ENCODE peak calls at places on chromosomes 13 and 19, in seven cellular contexts. Z is fibroblast of lung; O is pancreas; A is uterus; M is CD8-positive, alpha-beta T cell; X is body of pancreas; N is heart right ventricle. P is an unnamed sample. For H3K36me3, the result is how much of the 10 kb centered on the place peaks cover.

GRCh38 chr13:96766311-96766710 is 228.0 kb downstream of the OXGR1 start:
- DNase-seq in N (no peak), O (no peak), X (no peak), Z (no peak), M (no peak), A (no peak), P (no peak)

GRCh38 chr19:16330811-16331690 is 6.4 kb downstream of the KLF2 start:
- DNase-seq in Z (no peak), X (no peak), A (no peak), O (no peak), M (no peak), N (no peak), P (no peak)

GRCh38 chr19:16397791-16398529 is 73.3 kb downstream of the KLF2 start:
- DNase-seq in N (no peak), O (no peak), A (no peak), Z (no peak), X (peak), M (no peak), P (no peak)

GRCh38 chr13:113448885-113449692 is 4.2 kb downstream of the ADPRHL1 start:
- DNase-seq in A (peak), Z (no peak), X (peak), O (peak), M (peak), N (no peak), P (peak)

GRCh38 chr19:53991224-53992113 is at the start of gene CACNG6:
- DNase-seq in M (no peak), A (no peak), N (no peak), X (no peak), Z (no peak), O (no peak), P (no peak)

GRCh38 chr13:43441464-43441863 is 345.3 kb downstream of the ENOX1 start:
- DNase-seq in M (no peak), O (no peak), Z (no peak), N (no peak), A (no peak), X (no peak), P (no peak)

GRCh38 chr19:50957587-50957986 is 4.7 kb upstream of the KLK5 start:
- DNase-seq in Z (no peak), M (no peak), A (no peak), O (no peak), X (no peak), N (no peak), P (no peak)

GRCh38 chr13:74452881-74453280 is 318.7 kb upstream of the KLF12 start:
- DNase-seq in N (no peak), O (no peak), Z (no peak), A (no peak), M (no peak), X (no peak), P (no peak)

GRCh38 chr19:1779604-1779973 is 26.3 kb downstream of the ONECUT3 start:
- DNase-seq in M (no peak), A (no peak), O (no peak), Z (no peak), N (no peak), X (no peak), P (no peak)

GRCh38 chr13:100491164-100491847 is 97.3 kb downstream of the GGACT start:
- DNase-seq in N (peak), X (no peak), M (no peak), A (peak), O (no peak), Z (peak), P (no peak)

GRCh38 chr19:45954132-45954531 is 19.5 kb downstream of the NOVA2 start:
- DNase-seq in O (no peak), A (no peak), M (no peak), N (no peak), X (no peak), Z (no peak), P (no peak)

GRCh38 chr13:97307882-97308624 is 85.9 kb downstream of the MBNL2 start:
- DNase-seq in O (no peak), X (peak), N (peak), Z (peak), A (no peak), M (no peak), P (no peak)

GRCh38 chr13:64725492-64725891 is 2504.6 kb downstream of the PCDH9 start:
- DNase-seq in N (no peak), M (no peak), O (no peak), Z (no peak), X (no peak), A (no peak), P (no peak)

GRCh38 chr19:7366701-7367420 is 18.1 kb downstream of the ARHGEF18 start:
- DNase-seq in M (no peak), X (no peak), O (peak), A (no peak), N (no peak), Z (peak), P (peak)

GRCh38 chr13:75757336-75757735 is 121.2 kb downstream of the LMO7 start:
- DNase-seq in O (no peak), M (no peak), A (no peak), N (no peak), Z (no peak), X (no peak), P (no peak)

GRCh38 chr19:15776991-15777787 is 10.3 kb upstream of the OR10H5 start:
- DNase-seq in O (no peak), X (no peak), Z (no peak), N (no peak), M (no peak), A (no peak), P (no peak)

GRCh38 chr13:77460195-77460594 is 75.3 kb upstream of the SCEL start:
- DNase-seq in X (peak), N (no peak), O (no peak), A (no peak), M (no peak), Z (peak), P (peak)

GRCh38 chr19:50005428-50005827 is 19.7 kb downstream of the VRK3 start:
- DNase-seq in M (no peak), O (no peak), A (no peak), Z (no peak), X (no peak), N (no peak), P (no peak)

GRCh38 chr13:107838592-107839161 is 376.7 kb downstream of the LIG4 start:
- DNase-seq in O (no peak), Z (no peak), M (no peak), N (no peak), A (no peak), X (no peak), P (no peak)

GRCh38 chr19:58558066-58558622 is at the start of gene UBE2M:
- DNase-seq in Z (no peak), A (peak), O (peak), X (peak), M (no peak), N (peak), P (peak)

GRCh38 chr13:68099616-68100015 is 869.5 kb upstream of the PCDH9 start:
- DNase-seq in Z (peak), O (no peak), M (no peak), X (no peak), A (no peak), N (no peak), P (no peak)
- H3K27ac ChIP-seq in Z (no peak), O (no peak), M (no peak), X (no peak), A (no peak), N (no peak), P (no peak)

GRCh38 chr19:47155141-47155540 is 24.5 kb downstream of the SAE1 start:
- DNase-seq in Z (peak), N (no peak), A (no peak), M (no peak), X (no peak), O (no peak), P (no peak)

GRCh38 chr19:47152632-47153031 is 22.0 kb downstream of the SAE1 start:
- DNase-seq in A (no peak), M (no peak), Z (peak), N (no peak), X (peak), O (no peak), P (no peak)

GRCh38 chr19:47153266-47153665 is 22.6 kb downstream of the SAE1 start:
- DNase-seq in Z (no peak), O (no peak), M (no peak), X (no peak), N (no peak), A (no peak), P (no peak)

GRCh38 chr19:47152205-47152604 is 21.6 kb downstream of the SAE1 start:
- DNase-seq in X (no peak), M (no peak), O (no peak), A (no peak), N (no peak), Z (no peak), P (no peak)

GRCh38 chr19:47151627-47152026 is 21.0 kb downstream of the SAE1 start:
- DNase-seq in M (no peak), Z (no peak), N (no peak), O (no peak), X (no peak), A (no peak), P (no peak)
- H3K36me3 ChIP-seq in M (under half), Z (under half), N (under half), O (under half), X (under half), A (under half), P (under half)

GRCh38 chr19:3047307-3048189 is 14.7 kb downstream of the TLE5 start:
- DNase-seq in A (peak), M (peak), N (peak), O (peak), X (peak), Z (peak), P (peak)
- H3K4me3 ChIP-seq in A (peak), M (peak), N (peak), O (peak), X (no peak), Z (no peak), P (peak)

DNA sequence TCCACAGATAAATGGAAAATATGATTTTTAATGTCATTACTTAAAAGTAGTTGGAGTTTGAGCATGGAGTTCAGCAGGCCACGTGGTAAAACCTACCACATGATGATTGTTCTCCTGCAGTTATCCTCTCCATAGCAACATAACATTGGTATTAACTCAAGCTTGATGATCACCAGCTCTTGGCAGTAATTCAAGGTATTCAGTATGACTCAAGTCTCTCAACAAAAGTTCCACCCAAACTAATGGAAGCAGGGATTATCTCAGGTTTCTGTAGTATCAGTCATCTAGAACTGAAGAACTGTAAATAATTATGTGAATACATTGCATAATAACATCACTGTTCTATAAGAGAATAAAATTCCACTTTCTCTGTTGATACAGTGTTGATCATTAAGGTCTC is 1092.5 kb downstream of the EFNB2 start:
- DNase-seq in N (no peak), A (no peak), X (no peak), O (no peak), Z (peak), M (no peak), P (no peak)
- H3K27ac ChIP-seq in N (peak), A (no peak), X (no peak), O (no peak), Z (peak), M (no peak), P (no peak)

GRCh38 chr13:38743499-38743898 is 56.6 kb downstream of the FREM2 start:
- DNase-seq in N (no peak), Z (no peak), X (no peak), A (no peak), O (no peak), M (no peak), P (no peak)
- H3K36me3 ChIP-seq in N (under half), Z (under half), X (under half), A (under half), O (under half), M (under half), P (under half)

DNA sequence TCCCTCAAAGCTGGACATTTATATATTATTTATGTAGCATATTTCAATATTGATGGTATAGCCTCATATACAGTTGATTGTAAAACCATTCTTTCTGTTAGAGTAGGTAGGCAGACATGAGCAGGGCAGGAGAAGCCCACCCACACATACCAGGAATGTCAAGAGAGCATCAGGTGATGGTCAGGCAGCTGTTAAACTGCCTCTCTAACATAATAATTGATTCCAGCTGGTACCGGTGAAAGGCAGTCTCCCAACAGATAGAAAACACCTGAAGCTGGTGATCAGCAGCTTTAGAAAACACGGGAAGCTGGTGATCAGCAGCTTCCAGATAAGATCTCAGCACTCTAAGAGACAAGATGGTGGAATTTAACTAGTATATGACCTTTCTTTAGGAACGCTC is 132.9 kb downstream of the SLITRK6 start:
- DNase-seq in Z (no peak), O (no peak), N (no peak), M (no peak), X (no peak), A (no peak), P (no peak)
- H3K4me3 ChIP-seq in Z (no peak), O (no peak), N (no peak), M (no peak), X (no peak), A (no peak), P (no peak)

GRCh38 chr19:38037151-38037611 is 130.2 kb downstream of the SIPA1L3 start:
- DNase-seq in X (peak), A (no peak), M (no peak), Z (no peak), N (no peak), O (no peak), P (peak)

GRCh38 chr19:38036707-38037106 is 129.7 kb downstream of the SIPA1L3 start:
- DNase-seq in M (no peak), O (no peak), N (no peak), A (no peak), Z (no peak), X (no peak), P (peak)

GRCh38 chr19:38034153-38034835 is 127.3 kb downstream of the SIPA1L3 start:
- DNase-seq in Z (no peak), A (no peak), O (no peak), N (no peak), X (no peak), M (no peak), P (peak)

GRCh38 chr19:38033658-38034150 is 126.7 kb downstream of the SIPA1L3 start:
- DNase-seq in M (no peak), N (no peak), A (no peak), Z (no peak), X (no peak), O (no peak), P (no peak)

GRCh38 chr19:38035515-38036495 is 128.8 kb downstream of the SIPA1L3 start:
- DNase-seq in A (no peak), X (no peak), N (peak), Z (no peak), O (no peak), M (no peak), P (peak)
- H3K27ac ChIP-seq in A (no peak), X (peak), N (no peak), Z (peak), O (peak), M (no peak), P (no peak)

GRCh38 chr13:45411631-45412030 is 6.5 kb downstream of the SLC25A30 start:
- DNase-seq in X (no peak), N (no peak), A (no peak), M (no peak), Z (no peak), O (no peak), P (no peak)

GRCh38 chr13:45409993-45410392 is 8.2 kb downstream of the SLC25A30 start:
- DNase-seq in M (no peak), Z (no peak), X (no peak), N (no peak), A (no peak), O (no peak), P (no peak)

GRCh38 chr13:45411226-45411625 is 6.9 kb downstream of the SLC25A30 start:
- DNase-seq in Z (no peak), O (no peak), A (no peak), M (no peak), X (no peak), N (no peak), P (no peak)

GRCh38 chr13:45412274-45413049 is 5.7 kb downstream of the SLC25A30 start:
- DNase-seq in X (no peak), M (no peak), Z (peak), O (no peak), A (no peak), N (no peak), P (no peak)

GRCh38 chr13:45410466-45410865 is 7.7 kb downstream of the SLC25A30 start:
- DNase-seq in N (no peak), A (no peak), O (no peak), M (no peak), X (no peak), Z (no peak), P (no peak)
- H3K36me3 ChIP-seq in N (under half), A (under half), O (under half), M (under half), X (under half), Z (under half), P (under half)

DNA sequence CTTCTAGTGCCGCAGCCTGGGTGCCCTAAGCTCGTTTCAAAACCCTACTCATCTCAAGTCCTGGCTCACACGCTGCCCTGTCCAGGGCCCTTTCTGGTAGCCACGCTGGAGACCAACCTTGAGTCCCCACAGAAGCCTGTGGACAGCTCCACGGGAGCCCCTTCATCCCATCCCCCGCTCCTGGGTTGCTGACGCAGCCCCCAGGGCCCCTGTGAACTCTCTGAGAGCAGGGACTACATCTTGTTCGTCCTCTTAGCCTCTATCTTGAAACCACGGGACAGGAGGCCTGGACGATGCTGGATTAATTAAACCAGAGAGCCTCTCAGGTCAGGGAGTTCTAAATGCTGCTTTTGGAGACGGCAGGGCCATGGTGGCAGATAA is 7.4 kb downstream of the MLLT1 start:
- DNase-seq in X (no peak), Z (no peak), N (no peak), O (no peak), M (no peak), A (no peak), P (no peak)
- H3K4me3 ChIP-seq in X (no peak), Z (no peak), N (no peak), O (no peak), M (no peak), A (peak), P (no peak)

P was measured in aorta.